ENCODE peak calls at places on chromosomes 1 and 21, in nine cellular contexts. P is tibial nerve; A is RWPE1; V is fibroblast of lung; F is CD4-positive, alpha-beta T cell; G is AG10803; C is cardiac muscle cell; W is BE2C; Q is HFF-Myc. L is an unnamed sample.

GRCh38 chr1:153976819-153977249 is 640 bp downstream of the JTB start:
- DNase-seq in G (no peak), V (no peak), Q (no peak), C (no peak), A (no peak), W (no peak), P (no peak), F (no peak), L (no peak)

GRCh38 chr1:12434174-12434573 is 183.8 kb downstream of the DHRS3 start:
- DNase-seq in C (no peak), W (no peak), Q (no peak), A (peak), G (peak), V (peak), P (no peak), F (peak), L (no peak)

GRCh38 chr21:37008705-37009104 is 2.2 kb downstream of the RIPPLY3 start:
- DNase-seq in V (no peak), P (no peak), W (no peak), C (no peak), F (no peak), A (no peak), G (no peak), Q (no peak), L (no peak)

GRCh38 chr1:247390116-247390791 is 25.7 kb upstream of the NLRP3 start:
- DNase-seq in G (peak), A (peak), Q (no peak), V (peak), F (peak), C (peak), W (peak), P (peak), L (peak)

GRCh38 chr1:28249013-28249870 is 10.1 kb upstream of the SESN2 start:
- DNase-seq in F (peak), A (peak), P (no peak), C (no peak), V (peak), Q (no peak), G (peak), W (peak), L (no peak)

GRCh38 chr1:234578735-234579134 is 31.2 kb downstream of the IRF2BP2 start:
- DNase-seq in G (no peak), C (no peak), W (no peak), V (no peak), Q (no peak), P (no peak), A (no peak), F (no peak), L (no peak)

GRCh38 chr1:200075938-200076546 is 48.5 kb downstream of the NR5A2 start:
- DNase-seq in W (no peak), P (no peak), G (peak), A (peak), C (no peak), F (no peak), V (peak), Q (peak), L (peak)

GRCh38 chr21:41952568-41953248 is 1.1 kb downstream of the C2CD2 start:
- DNase-seq in Q (no peak), P (no peak), C (no peak), V (no peak), A (peak), W (no peak), F (no peak), G (peak), L (no peak)

GRCh38 chr1:180117764-180118116 is 36.9 kb upstream of the QSOX1 start:
- DNase-seq in V (peak), F (no peak), Q (no peak), A (peak), C (no peak), W (no peak), P (no peak), G (peak), L (no peak)

GRCh38 chr1:223403184-223403815 is 10.1 kb downstream of the CCDC185 start:
- DNase-seq in W (no peak), A (no peak), C (peak), F (no peak), V (peak), G (peak), Q (no peak), P (no peak), L (no peak)

GRCh38 chr1:91282695-91283420 is 121.8 kb downstream of the HFM1 start:
- DNase-seq in C (peak), Q (peak), F (peak), A (peak), P (peak), G (peak), V (peak), W (peak), L (peak)

GRCh38 chr1:94852758-94853157 is 32.6 kb downstream of the SLC44A3 start:
- DNase-seq in F (no peak), C (no peak), P (no peak), V (peak), G (no peak), W (no peak), Q (no peak), A (no peak), L (no peak)
- TF ChIP-seq CTCF in F (no peak), C (peak), P (peak), V (peak), G (peak), W (no peak), Q (no peak), A (no peak), L (no peak)

GRCh38 chr1:11273595-11274234 is 717 bp downstream of the UBIAD1 start:
- DNase-seq in Q (no peak), W (no peak), G (no peak), P (no peak), V (no peak), F (no peak), C (peak), A (no peak), L (no peak)

GRCh38 chr1:11272544-11272841 is 505 bp upstream of the UBIAD1 start:
- DNase-seq in G (no peak), W (no peak), C (no peak), Q (no peak), A (no peak), P (no peak), F (no peak), V (no peak), L (no peak)

DNA sequence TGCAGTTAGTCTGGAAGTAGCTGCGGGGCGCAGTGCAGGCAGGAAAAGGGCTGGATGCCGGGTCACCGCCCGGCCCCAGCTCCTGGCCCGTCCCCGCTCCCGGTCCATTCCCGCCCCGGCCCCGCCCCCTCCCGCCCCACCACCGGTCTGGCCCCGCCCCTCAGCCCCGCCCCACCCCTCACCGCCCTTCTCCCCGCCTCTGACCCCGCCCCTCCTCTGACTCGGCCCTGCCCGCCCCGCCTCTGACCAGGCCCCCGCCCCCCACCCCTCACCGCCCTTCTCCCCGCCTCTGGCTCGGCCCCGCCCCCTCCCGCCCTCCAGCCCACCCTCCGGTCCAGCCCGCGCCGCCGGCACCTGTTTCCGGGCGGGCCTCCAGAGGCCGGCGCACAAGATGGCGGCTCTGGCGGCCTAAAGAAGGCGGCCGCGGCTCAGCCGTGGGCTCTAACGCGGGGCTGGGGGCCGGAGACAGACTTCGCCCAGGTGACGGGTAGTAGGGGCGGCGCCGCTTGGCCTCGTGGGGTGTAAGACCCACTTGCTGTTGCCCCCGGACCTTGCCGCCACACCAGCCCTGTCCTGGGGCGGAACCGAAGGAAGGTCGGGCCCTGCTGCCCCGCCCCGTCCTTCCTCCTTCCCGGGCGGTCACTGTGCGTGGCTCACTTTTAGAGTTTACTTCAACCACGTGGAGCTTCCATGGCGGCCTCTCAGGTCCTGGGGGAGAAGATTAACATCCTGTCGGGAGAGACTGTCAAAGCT is at the start of gene UBIAD1:
- DNase-seq in Q (peak), A (peak), P (peak), F (peak), C (peak), V (peak), G (peak), W (peak), L (peak)
- TF ChIP-seq CTCF in Q (no peak), A (no peak), P (no peak), F (no peak), C (no peak), V (peak), G (no peak), W (no peak), L (no peak)

GRCh38 chr21:45082715-45083114 is 8.3 kb downstream of the ADARB1 start:
- DNase-seq in C (no peak), Q (no peak), A (no peak), F (no peak), G (no peak), P (no peak), V (no peak), W (no peak), L (no peak)
- TF ChIP-seq CTCF in C (no peak), Q (no peak), A (no peak), F (no peak), G (no peak), P (no peak), V (no peak), W (no peak), L (no peak)

DNA sequence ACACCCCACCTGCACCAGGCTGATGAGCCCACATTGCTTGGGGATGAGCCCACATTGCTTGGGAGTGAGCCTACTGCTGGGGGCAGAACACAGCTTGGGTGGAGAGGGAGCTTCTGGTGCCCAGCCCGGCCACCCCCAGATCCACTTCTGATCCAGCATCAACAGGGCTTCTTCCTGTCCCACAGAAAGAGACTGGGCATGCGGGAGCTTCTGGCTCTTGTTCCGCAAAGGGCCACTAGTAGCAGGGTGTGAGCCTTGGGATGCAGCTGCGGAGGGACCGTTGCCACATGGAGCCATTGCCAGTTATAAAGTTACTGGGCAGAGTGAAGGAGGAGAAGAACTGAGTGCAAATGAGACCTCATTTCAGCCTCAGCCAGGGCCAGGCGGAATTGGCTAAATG is 36.3 kb downstream of the PKP1 start:
- DNase-seq in C (no peak), W (no peak), G (no peak), A (no peak), Q (no peak), F (no peak), V (no peak), P (no peak), L (no peak)
- TF ChIP-seq CTCF in C (no peak), W (no peak), G (no peak), A (no peak), Q (no peak), F (no peak), V (no peak), P (no peak), L (no peak)

GRCh38 chr1:115809847-115810246 is 31.1 kb downstream of the NHLH2 start:
- DNase-seq in Q (no peak), A (no peak), F (no peak), W (no peak), C (no peak), P (no peak), V (no peak), G (no peak), L (no peak)

GRCh38 chr1:115811140-115811828 is 29.6 kb downstream of the NHLH2 start:
- DNase-seq in C (no peak), G (no peak), A (no peak), F (no peak), Q (no peak), P (no peak), W (no peak), V (no peak), L (no peak)

GRCh38 chr1:115810609-115811008 is 30.3 kb downstream of the NHLH2 start:
- DNase-seq in G (no peak), A (no peak), Q (no peak), P (no peak), C (no peak), W (no peak), F (no peak), V (no peak), L (no peak)

GRCh38 chr1:115807723-115808122 is 33.2 kb downstream of the NHLH2 start:
- DNase-seq in F (no peak), W (peak), A (peak), V (peak), C (peak), P (peak), Q (peak), G (peak), L (peak)
- TF ChIP-seq CTCF in F (peak), W (peak), A (peak), V (peak), C (peak), P (peak), Q (peak), G (peak), L (peak)

GRCh38 chr1:172360511-172360910 is 60.0 kb upstream of the C1orf105 start:
- DNase-seq in G (no peak), V (no peak), F (no peak), Q (no peak), A (no peak), C (no peak), W (no peak), P (no peak), L (no peak)

GRCh38 chr1:172354291-172354940 is 66.1 kb upstream of the C1orf105 start:
- DNase-seq in A (no peak), P (no peak), Q (no peak), C (no peak), G (no peak), V (no peak), W (no peak), F (no peak), L (no peak)

GRCh38 chr1:172357753-172358152 is 62.7 kb upstream of the C1orf105 start:
- DNase-seq in V (no peak), G (no peak), C (no peak), W (no peak), F (no peak), P (no peak), Q (no peak), A (no peak), L (no peak)

GRCh38 chr1:172359531-172359991 is 60.9 kb upstream of the C1orf105 start:
- DNase-seq in V (peak), W (no peak), C (no peak), G (peak), F (no peak), Q (peak), P (no peak), A (no peak), L (no peak)

GRCh38 chr1:172356620-172357019 is 63.9 kb upstream of the C1orf105 start:
- DNase-seq in G (peak), F (no peak), V (peak), Q (no peak), P (no peak), A (no peak), W (no peak), C (no peak), L (no peak)
- TF ChIP-seq CTCF in G (no peak), F (no peak), V (peak), Q (no peak), P (no peak), A (no peak), W (peak), C (peak), L (no peak)

GRCh38 chr1:53892911-53893310 is 1.1 kb upstream of the DIO1 start:
- DNase-seq in Q (no peak), F (no peak), W (no peak), A (no peak), C (no peak), V (no peak), G (no peak), P (no peak), L (no peak)
- TF ChIP-seq CTCF in Q (no peak), F (no peak), W (no peak), A (no peak), C (no peak), V (no peak), G (no peak), P (no peak), L (no peak)

DNA sequence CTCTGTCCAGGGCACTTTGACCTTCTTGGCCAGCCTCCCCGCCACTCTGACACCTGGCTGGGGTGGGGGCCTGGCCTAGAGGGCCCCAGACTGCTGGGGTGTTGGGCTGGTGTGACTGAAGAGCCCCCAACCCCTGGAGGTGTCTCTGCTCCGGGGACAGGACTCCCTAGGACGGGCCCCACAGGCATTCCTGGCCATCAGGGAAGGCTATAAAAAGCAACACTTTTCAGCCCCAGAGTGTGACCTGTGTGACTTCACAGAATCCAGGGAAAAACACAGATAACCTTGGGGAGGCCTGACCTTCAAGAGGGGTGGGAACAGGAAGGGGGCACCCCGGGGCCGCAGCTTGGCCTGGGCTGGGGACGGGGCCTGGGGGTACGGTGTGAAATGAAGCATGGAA is 24.0 kb upstream of the CASZ1 start:
- DNase-seq in F (no peak), C (peak), G (no peak), V (no peak), A (no peak), P (no peak), Q (no peak), W (no peak), L (no peak)
- TF ChIP-seq CTCF in F (no peak), C (no peak), G (no peak), V (no peak), A (no peak), P (no peak), Q (no peak), W (no peak), L (no peak)

GRCh38 chr1:227449051-227449450 is 114.3 kb upstream of the ZNF678 start:
- DNase-seq in V (peak), C (peak), A (peak), Q (no peak), G (peak), W (peak), F (no peak), P (no peak), L (peak)
- TF ChIP-seq CTCF in V (peak), C (peak), A (peak), Q (peak), G (peak), W (peak), F (peak), P (no peak), L (peak)

DNA sequence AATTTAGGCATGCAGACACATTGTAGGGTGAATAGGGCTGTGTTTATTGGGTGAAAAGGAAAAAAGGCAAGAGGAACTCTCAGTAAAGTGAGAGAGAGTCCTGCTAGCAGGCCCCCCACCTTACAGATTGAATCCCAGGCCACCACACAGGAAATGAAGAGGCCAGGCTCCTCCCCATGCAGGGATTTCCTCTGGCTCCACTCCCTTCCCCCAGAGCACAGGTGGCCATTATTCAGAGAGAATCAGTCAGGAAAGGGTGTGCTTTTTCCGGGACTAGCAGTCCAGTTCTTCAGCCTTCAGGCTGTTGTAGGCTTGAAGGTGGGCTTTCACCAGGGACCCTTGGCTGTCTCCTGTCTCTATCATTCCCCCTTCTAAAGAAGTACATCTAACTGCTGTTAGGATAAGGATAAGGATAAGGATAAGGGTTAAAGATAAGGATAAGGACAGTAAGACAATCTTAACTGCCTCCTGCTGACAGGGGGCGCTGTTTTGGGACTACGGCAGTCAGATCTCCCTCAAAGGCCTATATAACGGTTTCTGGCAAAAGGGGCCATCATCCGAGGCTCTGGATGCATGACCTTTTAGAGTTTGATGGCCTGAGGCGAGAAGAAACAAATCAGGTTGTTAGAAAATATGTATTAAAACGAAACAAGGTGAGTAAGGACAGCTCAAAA is 26.3 kb downstream of the ZNF648 start:
- DNase-seq in F (no peak), W (no peak), Q (no peak), P (no peak), V (no peak), A (no peak), G (no peak), C (no peak), L (no peak)
- TF ChIP-seq CTCF in F (no peak), W (peak), Q (peak), P (no peak), V (no peak), A (no peak), G (peak), C (no peak), L (peak)